ENCODE peak calls at places on chromosomes 7 and 10, in ten cellular contexts. One of them, this sample, is unnamed. For H3K36me3, the result is how much of the 10 kb centered on the place peaks cover.

GRCh38 chr7:122140918-122141317 is 3.1 kb downstream of the AASS start:
- DNase-seq in testis: no peak
- DNase-seq in cardiac muscle cell: no peak
- DNase-seq in WERI-Rb-1: no peak
- DNase-seq in brain microvascular endothelial cell: no peak
- DNase-seq in tibial artery: no peak
- DNase-seq in right lobe of liver: no peak
- DNase-seq in H1: no peak
- DNase-seq in uterus: no peak
- DNase-seq in Peyer's patch: no peak
- DNase-seq in this sample: no peak

GRCh38 chr10:11297136-11297535 is 279.5 kb downstream of the CELF2 start:
- DNase-seq in testis: no peak
- DNase-seq in H1: peak
- DNase-seq in brain microvascular endothelial cell: no peak
- DNase-seq in tibial artery: no peak
- DNase-seq in right lobe of liver: no peak
- DNase-seq in Peyer's patch: no peak
- DNase-seq in uterus: no peak
- DNase-seq in WERI-Rb-1: no peak
- DNase-seq in cardiac muscle cell: no peak
- DNase-seq in this sample: no peak

GRCh38 chr7:155871211-155871610 is 58.9 kb upstream of the SHH start:
- DNase-seq in cardiac muscle cell: no peak
- DNase-seq in brain microvascular endothelial cell: no peak
- DNase-seq in testis: no peak
- DNase-seq in right lobe of liver: no peak
- DNase-seq in tibial artery: no peak
- DNase-seq in WERI-Rb-1: no peak
- DNase-seq in uterus: no peak
- DNase-seq in Peyer's patch: no peak
- DNase-seq in H1: peak
- DNase-seq in this sample: no peak

GRCh38 chr7:76073335-76073990 is 25.6 kb downstream of the MDH2 start:
- DNase-seq in right lobe of liver: no peak
- DNase-seq in uterus: no peak
- DNase-seq in H1: peak
- DNase-seq in tibial artery: no peak
- DNase-seq in WERI-Rb-1: no peak
- DNase-seq in cardiac muscle cell: no peak
- DNase-seq in Peyer's patch: no peak
- DNase-seq in brain microvascular endothelial cell: no peak
- DNase-seq in testis: no peak
- DNase-seq in this sample: no peak

GRCh38 chr10:131576341-131577177 is 265.0 kb upstream of the TCERG1L start:
- DNase-seq in uterus: no peak
- DNase-seq in tibial artery: peak
- DNase-seq in Peyer's patch: peak
- DNase-seq in cardiac muscle cell: no peak
- DNase-seq in right lobe of liver: no peak
- DNase-seq in testis: no peak
- DNase-seq in H1: peak
- DNase-seq in WERI-Rb-1: no peak
- DNase-seq in brain microvascular endothelial cell: no peak
- DNase-seq in this sample: no peak

GRCh38 chr7:100897111-100897608 is 1.5 kb upstream of the ACHE start:
- DNase-seq in WERI-Rb-1: peak
- DNase-seq in cardiac muscle cell: peak
- DNase-seq in testis: peak
- DNase-seq in brain microvascular endothelial cell: no peak
- DNase-seq in H1: peak
- DNase-seq in tibial artery: no peak
- DNase-seq in right lobe of liver: peak
- DNase-seq in Peyer's patch: no peak
- DNase-seq in uterus: no peak
- DNase-seq in this sample: peak

GRCh38 chr7:13032524-13032923 is 345.1 kb downstream of the ARL4A start:
- DNase-seq in tibial artery: no peak
- DNase-seq in uterus: no peak
- DNase-seq in right lobe of liver: no peak
- DNase-seq in brain microvascular endothelial cell: no peak
- DNase-seq in testis: no peak
- DNase-seq in H1: no peak
- DNase-seq in cardiac muscle cell: no peak
- DNase-seq in Peyer's patch: no peak
- DNase-seq in WERI-Rb-1: no peak
- DNase-seq in this sample: no peak

GRCh38 chr7:3867847-3868246 is 566.8 kb downstream of the SDK1 start:
- DNase-seq in H1: no peak
- DNase-seq in tibial artery: no peak
- DNase-seq in right lobe of liver: no peak
- DNase-seq in WERI-Rb-1: no peak
- DNase-seq in cardiac muscle cell: peak
- DNase-seq in testis: no peak
- DNase-seq in brain microvascular endothelial cell: no peak
- DNase-seq in uterus: no peak
- DNase-seq in Peyer's patch: no peak
- DNase-seq in this sample: no peak

GRCh38 chr10:94036664-94037033 is 42.9 kb downstream of the PLCE1 start:
- DNase-seq in tibial artery: no peak
- DNase-seq in right lobe of liver: no peak
- DNase-seq in cardiac muscle cell: no peak
- DNase-seq in WERI-Rb-1: no peak
- DNase-seq in uterus: no peak
- DNase-seq in Peyer's patch: no peak
- DNase-seq in brain microvascular endothelial cell: no peak
- DNase-seq in H1: no peak
- DNase-seq in testis: no peak
- DNase-seq in this sample: no peak

GRCh38 chr10:113517165-113517892 is 35.5 kb upstream of the HABP2 start:
- DNase-seq in brain microvascular endothelial cell: no peak
- DNase-seq in right lobe of liver: no peak
- DNase-seq in H1: no peak
- DNase-seq in Peyer's patch: no peak
- DNase-seq in uterus: no peak
- DNase-seq in testis: no peak
- DNase-seq in tibial artery: no peak
- DNase-seq in WERI-Rb-1: no peak
- DNase-seq in cardiac muscle cell: no peak
- DNase-seq in this sample: no peak

GRCh38 chr10:111128331-111129167 is 51.7 kb downstream of the ADRA2A start:
- DNase-seq in right lobe of liver: no peak
- DNase-seq in tibial artery: no peak
- DNase-seq in H1: no peak
- DNase-seq in Peyer's patch: no peak
- DNase-seq in brain microvascular endothelial cell: peak
- DNase-seq in WERI-Rb-1: no peak
- DNase-seq in cardiac muscle cell: no peak
- DNase-seq in uterus: no peak
- DNase-seq in testis: no peak
- DNase-seq in this sample: no peak

GRCh38 chr10:53013201-53013808 is 240.7 kb upstream of the MBL2 start:
- DNase-seq in brain microvascular endothelial cell: no peak
- DNase-seq in testis: no peak
- DNase-seq in WERI-Rb-1: no peak
- DNase-seq in cardiac muscle cell: no peak
- DNase-seq in uterus: no peak
- DNase-seq in right lobe of liver: no peak
- DNase-seq in H1: no peak
- DNase-seq in tibial artery: no peak
- DNase-seq in Peyer's patch: no peak
- DNase-seq in this sample: no peak

GRCh38 chr10:98382691-98383101 is 32.3 kb downstream of the PYROXD2 start:
- DNase-seq in brain microvascular endothelial cell: peak
- DNase-seq in tibial artery: no peak
- DNase-seq in WERI-Rb-1: no peak
- DNase-seq in cardiac muscle cell: no peak
- DNase-seq in Peyer's patch: no peak
- DNase-seq in uterus: no peak
- DNase-seq in H1: no peak
- DNase-seq in testis: peak
- DNase-seq in right lobe of liver: no peak
- DNase-seq in this sample: no peak

GRCh38 chr10:97570146-97570788 is 2.3 kb upstream of the ANKRD2 start:
- DNase-seq in Peyer's patch: no peak
- DNase-seq in WERI-Rb-1: no peak
- DNase-seq in cardiac muscle cell: no peak
- DNase-seq in H1: no peak
- DNase-seq in tibial artery: no peak
- DNase-seq in testis: no peak
- DNase-seq in uterus: no peak
- DNase-seq in right lobe of liver: no peak
- DNase-seq in brain microvascular endothelial cell: no peak
- DNase-seq in this sample: no peak

GRCh38 chr10:46530249-46531186 is 25.9 kb downstream of the GPRIN2 start:
- DNase-seq in testis: no peak
- DNase-seq in H1: no peak
- DNase-seq in cardiac muscle cell: peak
- DNase-seq in tibial artery: peak
- DNase-seq in uterus: no peak
- DNase-seq in WERI-Rb-1: no peak
- DNase-seq in right lobe of liver: no peak
- DNase-seq in brain microvascular endothelial cell: peak
- DNase-seq in Peyer's patch: no peak
- DNase-seq in this sample: no peak

GRCh38 chr10:100909506-100910260 is 3.1 kb upstream of the SLF2 start:
- DNase-seq in testis: peak
- DNase-seq in uterus: peak
- DNase-seq in brain microvascular endothelial cell: no peak
- DNase-seq in Peyer's patch: no peak
- DNase-seq in right lobe of liver: no peak
- DNase-seq in WERI-Rb-1: peak
- DNase-seq in H1: no peak
- DNase-seq in tibial artery: no peak
- DNase-seq in cardiac muscle cell: peak
- DNase-seq in this sample: no peak

DNA sequence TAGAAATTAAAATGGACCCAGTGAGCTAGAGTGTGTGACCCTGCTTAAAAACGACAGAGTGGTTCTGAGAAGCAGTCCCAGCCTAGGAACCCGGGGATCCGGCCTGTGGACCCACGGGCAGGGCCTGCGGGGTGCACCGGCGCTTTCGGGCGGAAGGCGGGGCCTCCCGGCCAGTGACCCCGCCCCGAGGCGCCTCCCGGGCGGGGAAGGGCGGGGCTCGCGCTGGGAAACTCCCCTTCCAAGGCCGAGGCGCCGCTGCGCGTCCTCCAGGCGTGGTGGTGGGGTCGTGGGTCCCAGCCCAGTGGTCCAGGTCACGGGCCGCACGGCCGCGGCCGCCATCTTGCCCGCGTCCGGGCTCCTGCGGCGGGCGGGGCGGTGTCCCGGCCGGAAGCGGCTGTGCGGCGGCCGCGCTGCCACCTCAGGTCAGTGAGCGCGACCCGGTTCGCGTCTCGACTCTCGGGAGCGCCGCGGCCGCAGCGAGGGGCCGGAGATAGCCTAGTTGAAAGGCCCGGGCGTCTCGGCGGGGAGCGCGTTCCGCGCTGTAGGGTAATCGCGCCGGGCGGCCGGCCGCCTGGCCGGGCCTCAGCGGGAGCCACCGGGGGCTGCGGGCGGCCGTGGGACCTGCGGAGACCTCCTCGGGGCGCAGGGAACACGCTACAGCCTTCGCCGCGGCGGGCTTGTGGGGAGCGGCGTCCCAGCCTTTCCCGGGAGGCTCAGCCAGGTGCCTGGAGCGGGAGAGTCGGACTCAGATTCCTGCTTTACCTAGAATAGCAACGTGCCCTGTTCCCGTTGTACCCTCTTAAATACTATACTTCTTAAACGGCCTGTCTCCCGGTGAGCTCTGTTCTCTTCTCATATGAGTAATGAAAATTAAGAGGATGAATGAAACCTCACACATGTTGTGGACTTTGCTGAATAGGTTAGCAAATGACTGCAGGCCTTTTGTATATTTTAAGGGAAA is at the start of gene MIOS:
- DNase-seq in tibial artery: peak
- DNase-seq in H1: peak
- DNase-seq in Peyer's patch: peak
- DNase-seq in testis: peak
- DNase-seq in brain microvascular endothelial cell: peak
- DNase-seq in uterus: peak
- DNase-seq in cardiac muscle cell: peak
- DNase-seq in WERI-Rb-1: peak
- DNase-seq in right lobe of liver: peak
- DNase-seq in this sample: peak
- H3K27ac ChIP-seq in tibial artery: peak
- H3K27ac ChIP-seq in H1: peak
- H3K27ac ChIP-seq in Peyer's patch: peak
- H3K27ac ChIP-seq in testis: peak
- H3K27ac ChIP-seq in brain microvascular endothelial cell: peak
- H3K27ac ChIP-seq in uterus: peak
- H3K27ac ChIP-seq in cardiac muscle cell: peak
- H3K27ac ChIP-seq in WERI-Rb-1: peak
- H3K27ac ChIP-seq in right lobe of liver: peak
- H3K27ac ChIP-seq in this sample: peak

GRCh38 chr7:141231018-141231792 is 157.3 kb downstream of the TMEM178B start:
- DNase-seq in cardiac muscle cell: peak
- DNase-seq in testis: peak
- DNase-seq in uterus: no peak
- DNase-seq in tibial artery: no peak
- DNase-seq in WERI-Rb-1: peak
- DNase-seq in Peyer's patch: no peak
- DNase-seq in H1: no peak
- DNase-seq in right lobe of liver: no peak
- DNase-seq in brain microvascular endothelial cell: peak
- DNase-seq in this sample: no peak
- TF ChIP-seq CTCF in cardiac muscle cell: no peak
- TF ChIP-seq CTCF in testis: peak
- TF ChIP-seq CTCF in uterus: no peak
- TF ChIP-seq CTCF in tibial artery: no peak
- TF ChIP-seq CTCF in WERI-Rb-1: peak
- TF ChIP-seq CTCF in Peyer's patch: no peak
- TF ChIP-seq CTCF in H1: peak
- TF ChIP-seq CTCF in right lobe of liver: peak
- TF ChIP-seq CTCF in brain microvascular endothelial cell: peak
- TF ChIP-seq CTCF in this sample: no peak

DNA sequence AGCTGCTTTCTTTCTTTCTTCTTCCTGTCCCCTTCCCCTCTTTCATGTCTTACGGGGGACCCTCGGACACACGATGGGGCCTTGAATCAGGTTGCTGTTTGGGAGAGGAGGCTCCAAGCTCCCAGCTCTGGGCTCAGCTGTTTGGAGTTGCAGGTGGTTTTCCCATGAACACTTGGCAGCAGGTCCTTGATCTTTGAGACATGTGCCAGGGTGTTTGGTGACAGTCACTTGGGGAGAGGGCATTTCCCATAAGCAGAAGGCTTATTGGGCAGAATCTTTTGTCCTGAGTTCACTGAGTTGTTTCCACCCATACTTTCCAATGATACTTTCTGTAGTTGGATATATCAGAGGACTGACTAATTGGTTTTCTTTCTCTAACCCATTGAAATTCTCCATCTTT is 104.7 kb upstream of the SH2B2 start:
- DNase-seq in testis: no peak
- DNase-seq in right lobe of liver: no peak
- DNase-seq in cardiac muscle cell: no peak
- DNase-seq in WERI-Rb-1: no peak
- DNase-seq in Peyer's patch: no peak
- DNase-seq in brain microvascular endothelial cell: no peak
- DNase-seq in tibial artery: no peak
- DNase-seq in uterus: no peak
- DNase-seq in H1: no peak
- DNase-seq in this sample: no peak
- H3K36me3 ChIP-seq in testis: under half
- H3K36me3 ChIP-seq in right lobe of liver: under half
- H3K36me3 ChIP-seq in cardiac muscle cell: under half
- H3K36me3 ChIP-seq in WERI-Rb-1: under half
- H3K36me3 ChIP-seq in Peyer's patch: under half
- H3K36me3 ChIP-seq in brain microvascular endothelial cell: under half
- H3K36me3 ChIP-seq in tibial artery: half or more
- H3K36me3 ChIP-seq in uterus: under half
- H3K36me3 ChIP-seq in H1: under half
- H3K36me3 ChIP-seq in this sample: under half

GRCh38 chr10:79295593-79295992 is 51.7 kb upstream of the PPIF start:
- DNase-seq in testis: no peak
- DNase-seq in Peyer's patch: peak
- DNase-seq in tibial artery: no peak
- DNase-seq in H1: no peak
- DNase-seq in cardiac muscle cell: no peak
- DNase-seq in uterus: no peak
- DNase-seq in brain microvascular endothelial cell: no peak
- DNase-seq in right lobe of liver: peak
- DNase-seq in WERI-Rb-1: no peak
- DNase-seq in this sample: no peak
- H3K27ac ChIP-seq in testis: no peak
- H3K27ac ChIP-seq in Peyer's patch: peak
- H3K27ac ChIP-seq in tibial artery: no peak
- H3K27ac ChIP-seq in H1: no peak
- H3K27ac ChIP-seq in cardiac muscle cell: no peak
- H3K27ac ChIP-seq in uterus: no peak
- H3K27ac ChIP-seq in brain microvascular endothelial cell: no peak
- H3K27ac ChIP-seq in right lobe of liver: peak
- H3K27ac ChIP-seq in WERI-Rb-1: no peak
- H3K27ac ChIP-seq in this sample: no peak

This sample was measured in CD8-positive, alpha-beta T cell.